ENCODE peak calls at places on chromosome 9, in ten cellular contexts. Z is stomach; O is fibroblast of the conjunctiva; V is astrocyte; R is lung; L is fibroblast of mammary gland; A is SJSA1; I is HT1080; F is small intestine; G is activated CD8-positive, alpha-beta memory T cell treated with anti-CD3 and anti-CD28 coated beads for 1 hour. N is an unnamed sample.

GRCh38 chr9:3908731-3909130 is 382.9 kb upstream of the RFX3 start:
- DNase-seq in Z (no peak), O (no peak), L (no peak), F (no peak), R (no peak), A (no peak), V (peak), G (no peak), I (no peak), N (peak)

GRCh38 chr9:134475051-134475790 is 149.0 kb downstream of the RXRA start:
- DNase-seq in L (peak), Z (peak), A (no peak), V (peak), O (peak), G (no peak), F (peak), R (peak), I (no peak), N (peak)

GRCh38 chr9:35357116-35357515 is 132.8 kb upstream of the RUSC2 start:
- DNase-seq in F (no peak), G (no peak), A (no peak), Z (no peak), I (peak), L (peak), V (peak), O (no peak), R (no peak), N (peak)

GRCh38 chr9:121766081-121766683 is 114.7 kb downstream of the DAB2IP start:
- DNase-seq in G (no peak), I (no peak), A (no peak), O (no peak), F (no peak), V (no peak), R (no peak), L (no peak), Z (no peak), N (no peak)

GRCh38 chr9:70602364-70603019 is 188.0 kb upstream of the KLF9 start:
- DNase-seq in I (peak), L (peak), A (peak), O (peak), F (peak), V (peak), G (no peak), Z (peak), R (peak), N (peak)

GRCh38 chr9:75064307-75065025 is 23.5 kb downstream of the NMRK1 start:
- DNase-seq in V (peak), A (no peak), O (peak), F (no peak), G (no peak), R (no peak), Z (no peak), L (peak), I (peak), N (peak)

GRCh38 chr9:116951588-116952433 is 264.7 kb downstream of the TRIM32 start:
- DNase-seq in R (no peak), A (peak), I (peak), L (peak), Z (no peak), V (peak), F (no peak), G (no peak), O (no peak), N (peak)

GRCh38 chr9:92974696-92975451 is 27.6 kb downstream of the FGD3 start:
- DNase-seq in G (no peak), O (no peak), L (no peak), I (no peak), F (no peak), R (no peak), V (no peak), Z (no peak), A (no peak), N (no peak)

GRCh38 chr9:135480071-135480941 is 724 bp downstream of the PPP1R26 start:
- DNase-seq in O (no peak), I (peak), Z (peak), V (no peak), R (no peak), L (peak), G (no peak), A (peak), F (peak), N (peak)

GRCh38 chr9:134031071-134031470 is 5.8 kb downstream of the BRD3OS start:
- DNase-seq in V (no peak), I (no peak), R (no peak), L (no peak), G (no peak), F (no peak), Z (no peak), O (no peak), A (no peak), N (no peak)

GRCh38 chr9:128685022-128685332 is 4.0 kb upstream of the SET start:
- DNase-seq in R (no peak), G (no peak), V (no peak), A (no peak), L (no peak), O (no peak), I (no peak), F (no peak), Z (no peak), N (no peak)

GRCh38 chr9:88433583-88434240 is 45.5 kb downstream of the SPIN1 start:
- DNase-seq in G (no peak), Z (no peak), V (peak), F (no peak), O (peak), I (peak), L (peak), R (no peak), A (no peak), N (peak)

GRCh38 chr9:33676746-33677505 is 118.4 kb upstream of the PRSS3 start:
- DNase-seq in R (no peak), V (peak), I (peak), A (peak), L (no peak), O (no peak), F (peak), G (no peak), Z (peak), N (peak)

GRCh38 chr9:34559616-34560546 is 29.6 kb downstream of the CNTFR start:
- DNase-seq in O (peak), F (peak), V (peak), Z (peak), A (no peak), L (peak), I (peak), G (no peak), R (no peak), N (peak)

GRCh38 chr9:136944094-136944518 is 432 bp downstream of the FBXW5 start:
- DNase-seq in G (no peak), R (no peak), O (no peak), Z (peak), A (peak), F (no peak), V (peak), I (peak), L (peak), N (peak)